ENCODE peak calls at places on chromosomes 4 and X, in four cellular contexts. B is upper lobe of left lung, D is kidney epithelial cell, I is AG04449. L is an unnamed sample.

GRCh38 chr4:95549246-95550138 is 719 bp upstream of the UNC5C start:
- DNase-seq in B (peak), D (no peak), I (no peak), L (peak)

GRCh38 chr4:31360786-31361185 is 640.6 kb downstream of the PCDH7 start:
- DNase-seq in B (no peak), D (no peak), I (no peak), L (peak)

GRCh38 chrX:136572030-136572429 is 40.0 kb downstream of the VGLL1 start:
- DNase-seq in B (no peak), D (no peak), I (no peak), L (no peak)

GRCh38 chrX:873016-873415 is 242.4 kb downstream of the SHOX start:
- DNase-seq in B (no peak), D (no peak), I (no peak), L (no peak)

GRCh38 chr4:144646523-144647094 is 653 bp downstream of the HHIP start:
- DNase-seq in B (peak), D (no peak), I (no peak), L (no peak)

GRCh38 chrX:154714925-154715324 is 36.0 kb downstream of the GAB3 start:
- DNase-seq in B (no peak), D (no peak), I (no peak), L (peak)

GRCh38 chr4:173169428-173170209 is 1.0 kb downstream of the GALNT7 start:
- DNase-seq in B (peak), D (no peak), I (no peak), L (peak)

GRCh38 chr4:91127891-91128290 is 1000.7 kb downstream of the CCSER1 start:
- DNase-seq in B (no peak), D (no peak), I (no peak), L (no peak)

GRCh38 chr4:2935762-2936743 is 27.2 kb downstream of the NOP14 start:
- DNase-seq in B (no peak), D (peak), I (no peak), L (peak)

GRCh38 chr4:159389756-159390155 is 286.9 kb downstream of the RAPGEF2 start:
- DNase-seq in B (peak), D (no peak), I (no peak), L (no peak)

GRCh38 chrX:47217121-47217851 is 1.2 kb upstream of the CDK16 start:
- DNase-seq in B (peak), D (no peak), I (no peak), L (peak)

GRCh38 chrX:9003041-9003440 is 30.9 kb downstream of the FAM9B start:
- DNase-seq in B (no peak), D (no peak), I (no peak), L (no peak)

GRCh38 chr4:4323705-4324534 is 33.9 kb downstream of the ZBTB49 start:
- DNase-seq in B (no peak), D (no peak), I (no peak), L (peak)

GRCh38 chr4:80197132-80197573 is at the start of gene PRDM8:
- DNase-seq in B (peak), D (no peak), I (no peak), L (no peak)

GRCh38 chr4:71635094-71635493 is 148.8 kb downstream of the GC start:
- DNase-seq in B (no peak), D (no peak), I (no peak), L (no peak)

GRCh38 chrX:139518475-139518874 is 12.1 kb upstream of the F9 start:
- DNase-seq in B (no peak), D (no peak), I (no peak), L (no peak)

GRCh38 chrX:48531359-48531954 is 8.1 kb upstream of the TBC1D25 start:
- DNase-seq in B (no peak), D (peak), I (no peak), L (peak)

GRCh38 chr4:1968667-1969295 is 40.0 kb downstream of the NELFA start:
- DNase-seq in B (no peak), D (no peak), I (no peak), L (no peak)

GRCh38 chr4:23770011-23770410 is 119.8 kb downstream of the PPARGC1A start:
- DNase-seq in B (no peak), D (no peak), I (no peak), L (peak)

GRCh38 chr4:148539387-148539786 is 97.2 kb upstream of the NR3C2 start:
- DNase-seq in B (no peak), D (no peak), I (no peak), L (no peak)

GRCh38 chrX:47200385-47201150 is 6.9 kb downstream of the UBA1 start:
- DNase-seq in B (no peak), D (no peak), I (no peak), L (peak)

GRCh38 chr4:184383497-184384055 is 90.8 kb downstream of the IRF2 start:
- DNase-seq in B (no peak), D (peak), I (peak), L (peak)

GRCh38 chr4:147799986-147800555 is 68.2 kb downstream of the ARHGAP10 start:
- DNase-seq in B (no peak), D (no peak), I (no peak), L (no peak)

GRCh38 chr4:138797646-138798045 is 217.9 kb upstream of the NOCT start:
- DNase-seq in B (no peak), D (no peak), I (no peak), L (no peak)

GRCh38 chr4:150072906-150073714 is 5.1 kb upstream of the DCLK2 start:
- DNase-seq in B (no peak), D (no peak), I (peak), L (peak)

GRCh38 chr4:65007841-65008439 is 598.7 kb upstream of the TECRL start:
- DNase-seq in B (no peak), D (no peak), I (no peak), L (peak)

GRCh38 chr4:186192068-186192751 is 843 bp downstream of the CYP4V2 start:
- DNase-seq in B (no peak), D (no peak), I (no peak), L (peak)

GRCh38 chrX:50081282-50081955 is 119.4 kb downstream of the AKAP4 start:
- DNase-seq in B (no peak), D (no peak), I (no peak), L (peak)

GRCh38 chr4:185847352-185848078 is 35.5 kb upstream of the SORBS2 start:
- DNase-seq in B (no peak), D (peak), I (peak), L (peak)

GRCh38 chrX:115330498-115331138 is 41.1 kb downstream of the LUZP4 start:
- DNase-seq in B (no peak), D (peak), I (no peak), L (peak)

GRCh38 chr4:3730422-3730821 is 35.8 kb upstream of the ADRA2C start:
- DNase-seq in B (no peak), D (no peak), I (no peak), L (no peak)

GRCh38 chr4:38161208-38162113 is 201.3 kb downstream of the PTTG2 start:
- DNase-seq in B (no peak), D (no peak), I (no peak), L (peak)

GRCh38 chr4:38157592-38157991 is 197.4 kb downstream of the PTTG2 start:
- DNase-seq in B (no peak), D (no peak), I (no peak), L (no peak)

GRCh38 chr4:38162240-38162784 is 202.1 kb downstream of the PTTG2 start:
- DNase-seq in B (peak), D (peak), I (no peak), L (peak)

GRCh38 chr4:38163216-38164006 is 203.2 kb downstream of the PTTG2 start:
- DNase-seq in B (no peak), D (peak), I (no peak), L (peak)

GRCh38 chr4:38160487-38161207 is 200.4 kb downstream of the PTTG2 start:
- DNase-seq in B (no peak), D (peak), I (peak), L (peak)
- H3K4me3 ChIP-seq in B (no peak), D (no peak), I (no peak), L (no peak)

DNA sequence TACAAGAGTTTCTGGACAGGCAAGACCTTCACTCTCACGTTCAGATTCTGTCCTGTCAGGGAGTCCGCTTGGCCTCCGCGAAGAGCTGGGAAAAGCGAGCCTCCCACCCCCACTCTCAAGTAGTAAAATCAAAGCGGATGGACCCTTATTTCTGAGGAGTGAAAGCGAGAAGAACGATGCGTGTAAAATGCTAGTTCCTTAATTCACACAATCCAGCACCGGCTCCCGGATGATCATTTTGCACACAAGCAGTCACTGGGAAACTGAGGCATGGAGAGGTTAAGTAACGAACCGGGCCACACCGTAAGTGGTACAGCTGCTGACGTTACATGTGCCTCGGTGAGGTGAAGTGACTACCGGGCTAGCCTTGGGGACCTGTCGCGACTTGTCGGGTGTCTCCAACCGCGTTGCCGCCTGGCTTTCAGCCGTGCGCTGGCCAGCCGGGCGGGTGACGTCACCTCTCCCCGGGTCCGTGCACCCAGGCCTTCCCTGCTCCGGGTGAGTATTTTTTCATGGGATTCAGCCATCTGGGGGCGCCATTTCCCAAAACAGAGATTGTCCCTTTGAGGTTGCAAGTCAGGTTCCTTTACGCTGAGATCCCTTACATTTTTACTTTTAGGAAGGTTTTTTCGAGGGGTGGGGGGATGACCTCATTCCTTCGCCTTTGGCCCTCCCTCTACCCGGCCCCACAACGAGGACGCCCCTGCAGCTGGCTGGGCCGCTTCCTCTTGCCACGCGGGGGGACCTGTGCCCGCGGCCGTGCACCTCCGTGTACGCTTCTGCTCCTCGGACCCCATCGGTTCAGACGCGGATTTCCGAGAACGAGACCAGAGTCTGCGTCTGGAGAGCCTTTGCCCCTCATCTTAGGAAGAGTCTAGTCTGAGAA is 3.4 kb upstream of the SFRP2 start:
- DNase-seq in B (peak), D (no peak), I (no peak), L (peak)
- TF ChIP-seq CTCF in B (peak), D (peak), I (no peak), L (peak)

GRCh38 chr4:126715067-126715466 is 917.7 kb upstream of the INTU start:
- DNase-seq in B (no peak), D (no peak), I (no peak), L (no peak)
- H3K4me3 ChIP-seq in B (no peak), D (no peak), I (no peak), L (no peak)

GRCh38 chr4:70183168-70183939 is 12.2 kb upstream of the ODAM start:
- DNase-seq in B (no peak), D (peak), I (no peak), L (peak)
- TF ChIP-seq CTCF in B (peak), D (peak), I (peak), L (peak)

GRCh38 chr4:40306203-40306602 is 28.9 kb upstream of the CHRNA9 start:
- DNase-seq in B (no peak), D (no peak), I (no peak), L (no peak)
- H3K4me3 ChIP-seq in B (no peak), D (no peak), I (no peak), L (no peak)

DNA sequence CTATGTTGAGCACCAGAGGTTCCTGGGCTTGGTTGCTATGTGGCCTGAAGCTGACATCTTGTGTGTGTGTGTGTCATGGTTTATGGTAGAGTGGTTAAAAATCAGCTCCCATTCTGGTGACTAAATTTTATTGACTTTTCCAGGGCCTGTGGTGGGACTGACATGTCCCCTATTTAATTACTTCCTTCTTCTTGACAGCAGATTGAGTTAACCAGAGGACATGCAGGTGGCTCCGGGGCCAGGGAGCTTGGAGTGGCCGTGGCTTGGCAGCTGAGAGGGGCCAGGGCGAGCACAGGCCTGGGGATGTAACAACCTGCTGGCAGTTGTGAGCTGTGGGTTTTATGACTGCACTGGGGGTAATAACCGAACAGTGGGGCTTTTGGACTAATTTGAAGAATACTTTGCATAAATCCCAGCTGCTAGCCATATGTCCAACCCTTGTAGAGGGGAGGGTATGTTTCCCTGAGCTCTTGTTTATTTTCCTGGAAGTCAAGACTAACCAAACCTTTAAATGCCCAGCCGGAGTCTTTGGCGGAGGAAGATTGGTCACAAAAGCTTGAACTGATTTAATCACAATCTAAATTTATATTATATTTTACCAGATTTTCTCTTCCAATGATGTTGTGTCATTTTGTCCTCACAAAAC is 186.0 kb downstream of the MID1IP1 start:
- DNase-seq in B (peak), D (no peak), I (no peak), L (peak)
- TF ChIP-seq CTCF in B (no peak), D (no peak), I (no peak), L (no peak)

L was measured in fibroblast of villous mesenchyme.